ENCODE peak calls at places on chromosomes 1 and 21, in four cellular contexts. One of them, this sample, is unnamed.
A peak's percentile ranks its signal among the peaks of the same experiment; 100 is the strongest.

GRCh38 chr1:179798864-179799516 is 55.9 kb downstream of the FAM163A start:
- DNase-seq in fibroblast of mammary gland: no peak
- DNase-seq in astrocyte of the spinal cord: no peak
- DNase-seq in GM12865: no peak
- DNase-seq in this sample: no peak

GRCh38 chr1:151934048-151934493 is 24.8 kb upstream of the THEM4 start:
- DNase-seq in fibroblast of mammary gland: peak; percentile 68
- DNase-seq in GM12865: peak; percentile 64
- DNase-seq in astrocyte of the spinal cord: peak; percentile 67
- DNase-seq in this sample: peak; percentile 78

GRCh38 chr1:31657020-31657804 is 12.5 kb upstream of the PEF1 start:
- DNase-seq in GM12865: no peak
- DNase-seq in fibroblast of mammary gland: no peak
- DNase-seq in astrocyte of the spinal cord: no peak
- DNase-seq in this sample: no peak

GRCh38 chr1:222240536-222241181 is 307.2 kb downstream of the HHIPL2 start:
- DNase-seq in GM12865: no peak
- DNase-seq in astrocyte of the spinal cord: peak; percentile 62
- DNase-seq in fibroblast of mammary gland: peak; percentile 53
- DNase-seq in this sample: peak; percentile 65

GRCh38 chr1:231616667-231617066 is 9.9 kb upstream of the DISC1 start:
- DNase-seq in GM12865: no peak
- DNase-seq in fibroblast of mammary gland: no peak
- DNase-seq in astrocyte of the spinal cord: no peak
- DNase-seq in this sample: no peak

GRCh38 chr1:153842006-153842471 is 66.8 kb downstream of the SLC27A3 start:
- DNase-seq in GM12865: peak; percentile 85
- DNase-seq in astrocyte of the spinal cord: peak; percentile 24
- DNase-seq in fibroblast of mammary gland: peak; percentile 7
- DNase-seq in this sample: peak; percentile 26

GRCh38 chr1:241612533-241613505 is 27.4 kb downstream of the CHML start:
- DNase-seq in fibroblast of mammary gland: peak; percentile 96
- DNase-seq in astrocyte of the spinal cord: peak; percentile 89
- DNase-seq in GM12865: no peak
- DNase-seq in this sample: peak; percentile 88

GRCh38 chr1:26287033-26287711 is 7.3 kb downstream of the SH3BGRL3 start:
- DNase-seq in astrocyte of the spinal cord: no peak
- DNase-seq in GM12865: peak; percentile 94
- DNase-seq in fibroblast of mammary gland: peak; percentile 30
- DNase-seq in this sample: no peak

GRCh38 chr1:244759158-244759557 is 76.3 kb upstream of the COX20 start:
- DNase-seq in fibroblast of mammary gland: no peak
- DNase-seq in astrocyte of the spinal cord: no peak
- DNase-seq in GM12865: no peak
- DNase-seq in this sample: no peak

GRCh38 chr1:177897601-177898376 is 72.1 kb downstream of the SEC16B start:
- DNase-seq in GM12865: no peak
- DNase-seq in fibroblast of mammary gland: no peak
- DNase-seq in astrocyte of the spinal cord: no peak
- DNase-seq in this sample: no peak

GRCh38 chr1:112744019-112744578 is 29.0 kb upstream of the PPM1J start:
- DNase-seq in fibroblast of mammary gland: peak; percentile 56
- DNase-seq in astrocyte of the spinal cord: peak; percentile 43
- DNase-seq in GM12865: no peak
- DNase-seq in this sample: peak; percentile 38

GRCh38 chr1:9317591-9318331 is 25.1 kb downstream of the SPSB1 start:
- DNase-seq in fibroblast of mammary gland: peak; percentile 66
- DNase-seq in astrocyte of the spinal cord: peak; percentile 69
- DNase-seq in GM12865: no peak
- DNase-seq in this sample: peak; percentile 64

GRCh38 chr1:228685081-228685480 is 50.2 kb upstream of the RHOU start:
- DNase-seq in astrocyte of the spinal cord: no peak
- DNase-seq in GM12865: no peak
- DNase-seq in fibroblast of mammary gland: no peak
- DNase-seq in this sample: peak; percentile 62

GRCh38 chr1:172427191-172427590 is 6.7 kb downstream of the C1orf105 start:
- DNase-seq in GM12865: no peak
- DNase-seq in fibroblast of mammary gland: no peak
- DNase-seq in astrocyte of the spinal cord: no peak
- DNase-seq in this sample: no peak

GRCh38 chr1:155064109-155064812 is 721 bp downstream of the EFNA4 start:
- DNase-seq in astrocyte of the spinal cord: no peak
- DNase-seq in GM12865: peak; percentile 34
- DNase-seq in fibroblast of mammary gland: no peak
- DNase-seq in this sample: peak; percentile 16

GRCh38 chr1:155063550-155064108 is at the start of gene EFNA4:
- DNase-seq in astrocyte of the spinal cord: peak; percentile 81
- DNase-seq in GM12865: peak; percentile 90
- DNase-seq in fibroblast of mammary gland: peak; percentile 72
- DNase-seq in this sample: peak; percentile 77

GRCh38 chr1:155062151-155062686 is 1.3 kb upstream of the EFNA4 start:
- DNase-seq in GM12865: no peak
- DNase-seq in fibroblast of mammary gland: no peak
- DNase-seq in astrocyte of the spinal cord: no peak
- DNase-seq in this sample: no peak

GRCh38 chr1:155062702-155063411 is 683 bp upstream of the EFNA4 start:
- DNase-seq in fibroblast of mammary gland: peak; percentile 47
- DNase-seq in GM12865: peak; percentile 63
- DNase-seq in astrocyte of the spinal cord: peak; percentile 50
- DNase-seq in this sample: no peak

GRCh38 chr1:155064813-155065436 is 1.4 kb downstream of the EFNA4 start:
- DNase-seq in GM12865: no peak
- DNase-seq in fibroblast of mammary gland: no peak
- DNase-seq in astrocyte of the spinal cord: no peak
- DNase-seq in this sample: no peak
- H3K4me3 ChIP-seq in GM12865: no peak overlapping the region
- H3K4me3 ChIP-seq in fibroblast of mammary gland: no peak overlapping the region
- H3K4me3 ChIP-seq in astrocyte of the spinal cord: no peak overlapping the region
- H3K4me3 ChIP-seq in this sample: no peak overlapping the region

GRCh38 chr21:36193200-36193599 is 36.6 kb downstream of the DOP1B start:
- DNase-seq in astrocyte of the spinal cord: no peak
- DNase-seq in fibroblast of mammary gland: no peak
- DNase-seq in GM12865: no peak
- DNase-seq in this sample: no peak

GRCh38 chr21:36190736-36191135 is 34.1 kb downstream of the DOP1B start:
- DNase-seq in GM12865: no peak
- DNase-seq in astrocyte of the spinal cord: no peak
- DNase-seq in fibroblast of mammary gland: no peak
- DNase-seq in this sample: no peak

GRCh38 chr21:36199021-36199420 is 42.4 kb downstream of the DOP1B start:
- DNase-seq in astrocyte of the spinal cord: no peak
- DNase-seq in fibroblast of mammary gland: no peak
- DNase-seq in GM12865: no peak
- DNase-seq in this sample: no peak

GRCh38 chr21:36195613-36196012 is 39.0 kb downstream of the DOP1B start:
- DNase-seq in GM12865: no peak
- DNase-seq in astrocyte of the spinal cord: no peak
- DNase-seq in fibroblast of mammary gland: no peak
- DNase-seq in this sample: no peak

GRCh38 chr21:36194024-36194423 is 37.4 kb downstream of the DOP1B start:
- DNase-seq in astrocyte of the spinal cord: no peak
- DNase-seq in fibroblast of mammary gland: no peak
- DNase-seq in GM12865: no peak
- DNase-seq in this sample: no peak
- TF ChIP-seq CTCF in astrocyte of the spinal cord: no peak
- TF ChIP-seq CTCF in fibroblast of mammary gland: no peak
- TF ChIP-seq CTCF in GM12865: no peak
- TF ChIP-seq CTCF in this sample: no peak

GRCh38 chr1:107844009-107844408 is 121.0 kb downstream of the VAV3 start:
- DNase-seq in fibroblast of mammary gland: no peak
- DNase-seq in GM12865: peak; percentile 24
- DNase-seq in astrocyte of the spinal cord: no peak
- DNase-seq in this sample: no peak

GRCh38 chr1:107840746-107841145 is 124.2 kb downstream of the VAV3 start:
- DNase-seq in astrocyte of the spinal cord: no peak
- DNase-seq in fibroblast of mammary gland: no peak
- DNase-seq in GM12865: no peak
- DNase-seq in this sample: no peak

GRCh38 chr1:107842241-107842640 is 122.7 kb downstream of the VAV3 start:
- DNase-seq in GM12865: peak; percentile 9
- DNase-seq in fibroblast of mammary gland: no peak
- DNase-seq in astrocyte of the spinal cord: no peak
- DNase-seq in this sample: no peak
- H3K4me3 ChIP-seq in GM12865: no peak overlapping the region
- H3K4me3 ChIP-seq in fibroblast of mammary gland: no peak overlapping the region
- H3K4me3 ChIP-seq in astrocyte of the spinal cord: no peak overlapping the region
- H3K4me3 ChIP-seq in this sample: no peak overlapping the region

GRCh38 chr1:236123563-236123962 is 18.8 kb upstream of the GPR137B start:
- DNase-seq in GM12865: peak; percentile 31
- DNase-seq in fibroblast of mammary gland: no peak
- DNase-seq in astrocyte of the spinal cord: no peak
- DNase-seq in this sample: no peak

GRCh38 chr1:236127045-236127444 is 15.3 kb upstream of the GPR137B start:
- DNase-seq in astrocyte of the spinal cord: no peak
- DNase-seq in GM12865: no peak
- DNase-seq in fibroblast of mammary gland: no peak
- DNase-seq in this sample: no peak

GRCh38 chr1:236128646-236129178 is 13.6 kb upstream of the GPR137B start:
- DNase-seq in GM12865: no peak
- DNase-seq in astrocyte of the spinal cord: peak; percentile 29
- DNase-seq in fibroblast of mammary gland: no peak
- DNase-seq in this sample: no peak

GRCh38 chr1:236122176-236122575 is 20.2 kb upstream of the GPR137B start:
- DNase-seq in astrocyte of the spinal cord: no peak
- DNase-seq in fibroblast of mammary gland: no peak
- DNase-seq in GM12865: peak; percentile 74
- DNase-seq in this sample: no peak

DNA sequence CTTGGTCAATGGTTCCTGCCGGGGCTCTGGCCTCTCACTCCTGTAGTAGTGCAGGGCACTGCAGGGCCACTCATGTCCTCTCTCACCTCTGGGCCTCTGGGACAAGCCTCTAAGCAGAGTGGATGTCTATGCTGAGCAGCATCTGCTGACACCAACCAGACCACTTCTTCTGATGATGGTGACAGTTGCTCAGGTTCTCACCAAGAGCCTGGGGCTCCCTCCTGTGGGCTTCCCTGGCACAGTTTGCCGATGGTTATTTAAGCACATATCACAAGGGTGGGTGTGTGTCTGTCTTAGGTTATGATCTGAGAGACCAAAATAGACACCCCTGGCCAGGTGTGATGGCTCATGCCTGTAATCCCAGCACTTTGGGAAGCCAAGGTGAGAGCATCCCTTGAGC is 17.4 kb upstream of the GPR137B start:
- DNase-seq in astrocyte of the spinal cord: no peak
- DNase-seq in GM12865: peak; percentile 61
- DNase-seq in fibroblast of mammary gland: no peak
- DNase-seq in this sample: no peak
- TF ChIP-seq CTCF in astrocyte of the spinal cord: peak; percentile 5
- TF ChIP-seq CTCF in GM12865: peak; percentile 26
- TF ChIP-seq CTCF in fibroblast of mammary gland: peak; percentile 4
- TF ChIP-seq CTCF in this sample: no peak

GRCh38 chr1:225464851-225465792 is 37.3 kb upstream of the LBR start:
- DNase-seq in fibroblast of mammary gland: no peak
- DNase-seq in astrocyte of the spinal cord: peak; percentile 45
- DNase-seq in GM12865: no peak
- DNase-seq in this sample: no peak
- H3K4me3 ChIP-seq in fibroblast of mammary gland: no peak overlapping the region
- H3K4me3 ChIP-seq in astrocyte of the spinal cord: no peak overlapping the region
- H3K4me3 ChIP-seq in GM12865: no peak overlapping the region
- H3K4me3 ChIP-seq in this sample: no peak overlapping the region

GRCh38 chr21:46091118-46091517 is 6.8 kb upstream of the COL6A2 start:
- DNase-seq in GM12865: no peak
- DNase-seq in fibroblast of mammary gland: no peak
- DNase-seq in astrocyte of the spinal cord: no peak
- DNase-seq in this sample: no peak
- TF ChIP-seq CTCF in GM12865: no peak
- TF ChIP-seq CTCF in fibroblast of mammary gland: no peak
- TF ChIP-seq CTCF in astrocyte of the spinal cord: no peak
- TF ChIP-seq CTCF in this sample: no peak

DNA sequence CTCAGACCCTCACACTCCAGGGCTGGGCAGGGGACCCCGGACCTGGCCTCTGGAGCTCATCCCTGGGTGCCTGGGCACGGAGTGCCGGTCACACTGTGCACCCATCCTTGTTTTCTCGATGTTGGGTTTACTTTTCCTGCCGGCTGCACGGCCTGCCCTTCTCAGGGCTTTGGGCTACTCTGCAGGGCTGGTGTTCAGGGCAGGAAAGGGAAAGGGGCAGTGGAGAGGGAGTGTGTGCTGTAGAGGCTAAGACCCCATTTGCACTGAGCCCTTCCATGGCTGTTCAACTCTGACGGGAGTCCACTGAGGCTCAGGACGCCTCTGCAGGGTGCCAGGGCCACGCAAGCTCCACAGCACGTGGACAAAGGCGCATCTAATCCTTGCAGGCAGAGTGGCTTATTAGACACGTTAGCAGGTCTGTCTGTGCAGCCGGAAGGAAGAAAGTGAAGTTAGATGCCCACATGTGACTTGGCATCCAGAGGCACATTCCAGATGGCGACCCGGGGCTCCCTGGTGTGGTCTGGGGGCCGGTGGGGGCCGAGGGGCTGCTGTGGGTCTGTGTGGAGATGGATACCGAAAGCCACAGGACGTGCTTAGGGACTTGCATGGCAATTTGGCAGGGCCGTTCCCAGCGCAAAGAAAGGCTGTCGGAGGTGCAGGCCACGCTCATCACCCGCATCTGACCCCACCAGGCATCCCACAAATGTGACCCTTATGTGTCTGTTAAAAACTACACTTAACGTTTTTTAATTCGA is 33.6 kb downstream of the COL18A1 start:
- DNase-seq in astrocyte of the spinal cord: no peak
- DNase-seq in fibroblast of mammary gland: no peak
- DNase-seq in GM12865: no peak
- DNase-seq in this sample: no peak
- H3K4me3 ChIP-seq in astrocyte of the spinal cord: no peak overlapping the region
- H3K4me3 ChIP-seq in fibroblast of mammary gland: peak overlapping the region; percentile 25
- H3K4me3 ChIP-seq in GM12865: no peak overlapping the region
- H3K4me3 ChIP-seq in this sample: no peak overlapping the region

This sample was measured in fibroblast of the aortic adventitia.